ENCODE peak calls at places on chromosomes 2 and 18, in eight cellular contexts. D, V, K, L, Z, B, G and E are unnamed samples.

GRCh38 chr2:96954490-96954846 is 31.9 kb downstream of the FAM178B start:
- DNase-seq in K (no peak), Z (no peak), V (no peak), B (peak; percentile 21), L (no peak), D (no peak), G (no peak), E (no peak)

GRCh38 chr18:59265246-59266018 is 7.8 kb downstream of the RAX start:
- DNase-seq in D (no peak), Z (peak; percentile 65), B (no peak), V (no peak), L (no peak), G (no peak), K (no peak), E (no peak)

GRCh38 chr2:84077504-84077903 is 381.6 kb downstream of the SUCLG1 start:
- DNase-seq in K (no peak), B (no peak), G (no peak), V (no peak), D (no peak), L (no peak), Z (no peak), E (peak; percentile 50)

GRCh38 chr2:204550738-204551137 is 5.5 kb downstream of the PARD3B start:
- DNase-seq in K (no peak), V (no peak), D (no peak), Z (peak; percentile 44), G (no peak), L (peak; percentile 86), B (no peak), E (no peak)

GRCh38 chr2:127154985-127155650 is 48.2 kb upstream of the BIN1 start:
- DNase-seq in K (peak; percentile 58), D (no peak), V (no peak), L (no peak), G (no peak), B (no peak), Z (peak; percentile 81), E (no peak)

GRCh38 chr2:138421971-138422335 is 79.6 kb upstream of the SPOPL start:
- DNase-seq in K (no peak), L (peak; percentile 7), B (no peak), Z (peak; percentile 69), G (no peak), D (no peak), V (no peak), E (no peak)

GRCh38 chr2:33011406-33011805 is 64.7 kb downstream of the LTBP1 start:
- DNase-seq in Z (no peak), V (no peak), K (no peak), D (no peak), G (no peak), B (no peak), L (no peak), E (no peak)

GRCh38 chr18:70454705-70455322 is 166.0 kb downstream of the SOCS6 start:
- DNase-seq in V (no peak), L (peak; percentile 53), D (no peak), B (no peak), G (peak; percentile 63), Z (no peak), K (no peak), E (no peak)

GRCh38 chr2:68031546-68032160 is 31.2 kb downstream of the C1D start:
- DNase-seq in K (no peak), G (no peak), L (peak; percentile 15), Z (no peak), B (peak; percentile 11), D (no peak), V (no peak), E (no peak)

GRCh38 chr2:113175101-113175628 is 1.4 kb downstream of the PSD4 start:
- DNase-seq in L (no peak), Z (no peak), B (peak; percentile 82), D (no peak), G (no peak), K (no peak), V (no peak), E (peak; percentile 93)

GRCh38 chr2:53265900-53266299 is 501.7 kb upstream of the CHAC2 start:
- DNase-seq in G (no peak), D (no peak), L (no peak), Z (no peak), V (no peak), K (no peak), B (no peak), E (no peak)

GRCh38 chr2:136006658-136007057 is 21.2 kb upstream of the DARS1 start:
- DNase-seq in L (no peak), V (no peak), Z (no peak), B (no peak), G (no peak), K (no peak), D (no peak), E (no peak)

DNA sequence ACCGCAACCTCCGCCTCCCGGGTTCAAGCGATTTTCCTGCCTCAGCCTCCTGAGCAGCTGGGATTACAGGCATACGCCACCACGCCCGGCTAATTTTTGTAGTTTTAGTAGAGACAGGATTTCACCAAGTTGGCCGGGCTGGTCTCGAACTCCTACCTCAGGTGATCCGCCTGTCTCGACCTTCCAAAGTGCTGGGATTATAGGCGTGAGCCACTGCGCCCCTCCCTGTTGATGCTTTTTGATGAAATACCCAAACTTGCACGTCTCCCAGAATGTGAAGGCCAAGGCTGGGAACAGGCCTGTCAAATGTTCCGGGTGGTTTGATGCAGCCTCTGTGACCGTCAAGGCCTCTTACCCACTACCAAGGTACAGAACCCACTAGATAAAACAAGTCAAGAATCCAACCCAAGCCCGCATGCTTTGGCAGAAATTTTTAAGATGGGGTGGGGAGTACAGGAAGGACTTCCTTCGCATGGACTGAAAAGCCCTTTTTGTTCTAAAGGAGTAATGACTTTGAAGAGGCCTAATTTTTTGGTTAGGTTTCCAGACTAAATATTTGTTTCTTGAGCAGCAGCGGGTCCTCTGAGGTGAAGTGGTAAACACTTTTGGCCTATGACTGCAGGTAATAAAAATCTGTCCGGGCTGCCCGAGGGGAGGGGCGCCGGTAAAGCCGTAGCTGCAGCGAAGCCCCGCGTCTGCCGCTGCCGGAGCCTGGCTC is 3.7 kb upstream of the EVX2 start:
- DNase-seq in V (no peak), L (no peak), B (no peak), K (no peak), D (no peak), Z (no peak), G (no peak), E (no peak)
- H3K4me3 ChIP-seq in V (peak overlapping the region; percentile 53), L (no peak overlapping the region), B (no peak overlapping the region), K (no peak overlapping the region), D (no peak overlapping the region), Z (no peak overlapping the region), G (no peak overlapping the region), E (no peak overlapping the region)

DNA sequence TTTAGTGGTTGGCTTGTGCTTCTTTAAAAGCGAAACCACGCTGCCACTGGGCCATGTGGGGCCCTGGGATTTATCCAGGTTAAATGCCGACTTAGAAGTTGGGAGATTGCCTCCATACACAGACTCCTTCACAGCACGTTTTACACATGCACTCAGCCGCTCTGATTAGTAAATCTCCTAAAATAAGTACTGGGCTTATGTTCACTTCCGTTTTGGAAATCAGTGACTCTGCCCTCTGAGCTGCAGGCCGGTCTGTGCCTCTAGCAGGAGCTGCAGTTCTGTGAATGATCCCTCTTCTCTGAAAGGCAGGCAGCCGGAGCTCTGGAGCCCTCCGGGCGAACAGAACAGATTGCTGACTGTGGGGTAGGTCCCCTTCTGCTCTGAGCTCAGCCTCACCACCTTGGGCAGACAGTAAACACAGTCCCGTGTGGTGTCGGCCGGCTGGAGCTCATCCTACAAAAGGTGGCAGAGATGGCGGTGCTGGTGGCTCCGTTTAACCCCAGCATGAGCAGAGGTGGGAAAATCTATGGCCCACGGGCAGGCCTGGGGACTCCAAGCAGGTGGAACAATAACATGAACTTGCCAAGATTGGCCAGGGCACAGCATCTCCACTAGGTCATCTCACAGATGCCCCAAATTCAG is 9.8 kb upstream of the RAB17 start:
- DNase-seq in G (peak; percentile 56), L (no peak), Z (peak; percentile 59), V (no peak), K (peak; percentile 64), B (no peak), D (no peak), E (no peak)
- H3K4me3 ChIP-seq in G (no peak overlapping the region), L (no peak overlapping the region), Z (no peak overlapping the region), V (peak overlapping the region; percentile 56), K (peak overlapping the region; percentile 54), B (no peak overlapping the region), D (no peak overlapping the region), E (no peak overlapping the region)

DNA sequence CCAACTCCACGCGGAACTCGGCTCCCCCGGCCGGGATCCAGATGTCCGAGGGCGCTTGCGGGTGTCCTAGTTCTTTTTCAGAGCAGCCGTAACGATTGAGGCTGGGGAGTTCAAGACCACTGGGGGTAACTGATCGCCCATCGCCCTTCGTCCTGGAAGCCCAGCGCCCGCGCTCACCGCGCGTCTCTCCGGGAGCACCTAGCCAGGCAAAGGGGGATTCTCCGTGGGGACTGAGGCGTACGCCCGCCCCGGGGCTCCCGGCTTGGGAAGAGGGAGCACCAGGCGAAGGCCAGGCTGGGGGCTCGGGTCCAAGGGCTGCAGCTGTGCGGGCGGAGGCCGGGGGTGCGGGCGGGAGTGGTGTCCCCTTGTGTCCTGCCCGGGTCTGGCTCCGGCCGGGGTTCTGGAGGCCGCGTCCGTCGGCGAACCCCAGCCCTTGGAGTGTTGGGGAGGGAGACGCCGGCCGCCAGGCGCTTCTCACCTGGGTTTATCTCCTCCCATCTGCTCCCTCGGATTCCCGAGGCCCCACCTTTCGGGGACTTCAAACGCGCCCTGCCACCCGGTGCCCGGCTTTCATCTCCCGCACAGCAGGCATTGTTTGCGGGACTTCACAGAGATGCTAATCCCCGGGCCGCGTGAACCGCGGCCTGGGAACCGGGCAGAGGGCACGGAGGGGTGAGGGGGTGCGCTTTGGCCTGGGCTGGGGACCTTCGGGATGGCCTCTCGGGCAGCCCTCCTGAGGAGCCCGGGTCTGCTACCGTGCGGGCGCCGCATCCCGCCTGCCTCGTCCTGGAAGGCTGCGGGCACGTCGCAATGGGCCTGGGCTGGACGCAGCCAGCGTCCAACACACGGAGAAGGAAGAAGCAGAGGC is 4.9 kb upstream of the GBX2 start:
- DNase-seq in D (no peak), K (no peak), V (no peak), L (no peak), B (no peak), G (no peak), Z (no peak), E (no peak)
- H3K4me3 ChIP-seq in D (no peak overlapping the region), K (no peak overlapping the region), V (no peak overlapping the region), L (no peak overlapping the region), B (no peak overlapping the region), G (no peak overlapping the region), Z (no peak overlapping the region), E (no peak overlapping the region)

GRCh38 chr2:233331536-233331935 is 22.8 kb upstream of the DGKD start:
- DNase-seq in D (peak; percentile 67), B (peak; percentile 85), Z (no peak), V (no peak), K (peak; percentile 35), G (no peak), L (no peak), E (peak; percentile 96)
- H3K4me3 ChIP-seq in D (no peak overlapping the region), B (peak overlapping the region; percentile 12), Z (no peak overlapping the region), V (no peak overlapping the region), K (no peak overlapping the region), G (no peak overlapping the region), L (no peak overlapping the region), E (no peak overlapping the region)